ENCODE peak calls at places on chromosome 19, in ten cellular contexts. Y is NCI-H1092; J is glutamatergic neuron; E is NCI-H774; I is body of pancreas; K is HuH-7; G is activated T-cell treated with anti-CD3 and anti-CD28 coated beads, Interleukin-2, amount 50 U/mL, for 72 hours; Q is fibroblast of the aortic adventitia; X is left ventricle myocardium inferior; L is stimulated activated naive B cell treated with anti-CD40 and anti-IgM and Interleukin-4, amounts not matched to agents 10 μg/mL and 1 μg/mL and 100 μg/mL, for 72 hours. R is an unnamed sample.

GRCh38 chr19:18507727-18508440 is 14.0 kb downstream of the ELL start:
- DNase-seq in E (no peak), J (peak; percentile 72), Y (no peak), K (peak; percentile 51), L (no peak), G (no peak), I (no peak), X (peak; percentile 55), Q (peak; percentile 53), R (no peak)

GRCh38 chr19:7756258-7756657 is 6.8 kb upstream of the CLEC4M start:
- DNase-seq in G (no peak), Y (no peak), J (no peak), I (no peak), X (no peak), K (no peak), Q (no peak), E (no peak), L (no peak), R (no peak)

GRCh38 chr19:4057913-4058695 is 8.6 kb downstream of the ZBTB7A start:
- DNase-seq in E (no peak), K (peak; percentile 92), L (no peak), G (peak; percentile 65), J (peak; percentile 54), X (peak; percentile 84), Y (no peak), I (peak; percentile 83), Q (peak; percentile 90), R (no peak)

GRCh38 chr19:4052114-4052992 is 14.3 kb downstream of the ZBTB7A start:
- DNase-seq in X (no peak), E (no peak), Y (no peak), G (no peak), L (no peak), J (no peak), I (peak; percentile 79), K (peak; percentile 66), Q (peak; percentile 47), R (no peak)

GRCh38 chr19:5592531-5592930 is 24.8 kb upstream of the TINCR start:
- DNase-seq in I (no peak), Y (no peak), K (no peak), Q (no peak), L (no peak), G (no peak), E (no peak), X (no peak), J (no peak), R (no peak)

GRCh38 chr19:45103200-45103624 is 10.2 kb downstream of the PPP1R37 start:
- DNase-seq in E (no peak), I (peak; percentile 36), Y (no peak), J (no peak), G (peak; percentile 33), L (no peak), K (no peak), X (peak; percentile 29), Q (no peak), R (no peak)

GRCh38 chr19:50300051-50300450 is 29.1 kb downstream of the KCNC3 start:
- DNase-seq in K (no peak), Y (no peak), Q (no peak), J (no peak), L (no peak), G (no peak), X (no peak), I (no peak), E (no peak), R (no peak)

GRCh38 chr19:6970478-6970877 is 50.8 kb downstream of the MBD3L2B start:
- DNase-seq in L (peak; percentile 3), Q (no peak), I (no peak), X (no peak), Y (no peak), K (no peak), J (no peak), G (no peak), E (no peak), R (no peak)

GRCh38 chr19:51166846-51167490 is 24.9 kb downstream of the SIGLEC7 start:
- DNase-seq in Y (no peak), K (no peak), G (peak; percentile 39), L (no peak), X (no peak), E (no peak), Q (no peak), J (no peak), I (no peak), R (no peak)